ENCODE peak calls at places on chromosomes 5 and 9, in ten cellular contexts. V is omental fat pad, W is OCI-LY7, L is GM06990, T is ovary, O is HFF-Myc, E is fibroblast of lung, Y is Panc1, M is upper lobe of right lung, X is DND-41. I is an unnamed sample.

GRCh38 chr5:13987843-13988464 is 43.5 kb upstream of the DNAH5 start:
- DNase-seq in V (peak; percentile 30), O (peak; percentile 59), W (peak; percentile 44), M (no peak), Y (peak; percentile 79), T (peak; percentile 36), X (no peak), L (peak; percentile 11), E (peak; percentile 75), I (no peak)

GRCh38 chr9:131700765-131701433 is 39.0 kb downstream of the RAPGEF1 start:
- DNase-seq in W (no peak), E (no peak), V (no peak), L (no peak), O (no peak), Y (no peak), X (no peak), M (no peak), T (no peak), I (no peak)

GRCh38 chr9:278651-279050 is 64.0 kb downstream of the DOCK8 start:
- DNase-seq in Y (no peak), W (no peak), X (no peak), M (no peak), L (no peak), V (no peak), T (no peak), E (no peak), O (no peak), I (no peak)

GRCh38 chr9:37966443-37967271 is 62.7 kb upstream of the SLC25A51 start:
- DNase-seq in O (no peak), X (no peak), E (no peak), W (no peak), V (no peak), M (peak; percentile 49), L (no peak), T (no peak), Y (no peak), I (no peak)

GRCh38 chr9:76459691-76460635 is 981 bp downstream of the GCNT1 start:
- DNase-seq in X (peak; percentile 6), E (peak; percentile 66), Y (no peak), M (peak; percentile 69), O (no peak), V (peak; percentile 29), W (peak; percentile 71), T (peak; percentile 19), L (peak; percentile 39), I (peak; percentile 57)

GRCh38 chr9:122227576-122227903 is 1.2 kb downstream of the LHX6 start:
- DNase-seq in O (no peak), W (no peak), T (no peak), Y (no peak), V (no peak), M (no peak), E (no peak), L (no peak), X (no peak), I (no peak)

GRCh38 chr9:107693620-107694326 is 204.2 kb upstream of the KLF4 start:
- DNase-seq in O (no peak), V (no peak), W (no peak), X (no peak), L (no peak), Y (no peak), M (no peak), T (no peak), E (peak; percentile 56), I (no peak)

GRCh38 chr9:24045150-24045549 is 219.1 kb upstream of the ELAVL2 start:
- DNase-seq in O (no peak), V (no peak), W (no peak), X (no peak), Y (no peak), M (no peak), E (no peak), T (no peak), L (no peak), I (no peak)

GRCh38 chr5:147887925-147888324 is 9.4 kb downstream of the SCGB3A2 start:
- DNase-seq in T (no peak), V (no peak), L (no peak), M (no peak), Y (no peak), O (no peak), W (no peak), X (no peak), E (no peak), I (no peak)

GRCh38 chr5:147892696-147893296 is 13.5 kb downstream of the C5orf46 start:
- DNase-seq in V (no peak), X (no peak), O (no peak), W (no peak), M (no peak), L (no peak), E (no peak), T (no peak), Y (no peak), I (no peak)

GRCh38 chr5:147882586-147883313 is 4.2 kb downstream of the SCGB3A2 start:
- DNase-seq in T (no peak), M (no peak), W (no peak), V (no peak), E (no peak), L (no peak), Y (no peak), X (no peak), O (no peak), I (no peak)

DNA sequence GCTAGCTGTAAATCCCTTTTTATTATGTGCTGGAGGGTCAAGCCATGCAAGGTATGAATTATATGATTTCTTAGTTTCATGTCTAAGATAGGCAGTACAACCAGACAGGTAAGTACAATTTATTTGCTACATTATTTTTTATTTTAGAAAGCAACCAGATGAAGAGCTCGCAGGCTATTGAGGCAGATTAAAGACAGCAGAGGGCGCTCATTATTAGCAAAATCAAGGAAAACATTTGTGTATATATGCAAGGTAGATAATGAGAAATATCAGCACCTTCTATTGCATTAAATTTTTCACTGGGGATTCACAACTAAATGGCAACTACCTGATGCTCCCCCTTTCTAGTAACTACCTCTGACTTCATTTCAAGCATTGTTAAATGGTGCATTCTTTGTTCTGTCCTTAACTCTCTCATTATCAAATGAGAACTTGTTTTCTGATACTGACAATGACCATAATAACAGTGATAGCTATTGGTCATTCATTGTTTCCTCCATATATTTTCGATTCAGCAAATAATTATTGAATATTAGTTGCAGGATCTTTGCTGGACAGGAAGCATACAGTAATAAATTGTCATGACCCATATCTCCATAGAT is 8.6 kb downstream of the SCGB3A2 start:
- DNase-seq in V (no peak), O (no peak), E (peak; percentile 60), M (no peak), Y (no peak), X (no peak), L (no peak), W (peak; percentile 20), T (no peak), I (no peak)
- TF ChIP-seq CTCF in V (no peak), O (peak; percentile 38), E (peak; percentile 25), M (peak; percentile 56), Y (peak; percentile 63), X (peak; percentile 50), L (peak; percentile 55), W (peak; percentile 82), T (no peak), I (peak; percentile 43)

GRCh38 chr9:36337002-36337401 is 63.1 kb downstream of the RNF38 start:
- DNase-seq in T (no peak), L (no peak), E (no peak), W (no peak), O (no peak), Y (no peak), M (no peak), V (no peak), X (no peak), I (no peak)

GRCh38 chr9:36341936-36342577 is 58.0 kb downstream of the RNF38 start:
- DNase-seq in V (no peak), E (no peak), Y (no peak), M (no peak), L (peak; percentile 45), X (no peak), W (peak; percentile 65), T (no peak), O (no peak), I (no peak)

GRCh38 chr9:36337865-36338264 is 62.2 kb downstream of the RNF38 start:
- DNase-seq in T (no peak), V (no peak), O (no peak), L (no peak), M (no peak), X (no peak), Y (no peak), W (no peak), E (no peak), I (no peak)

GRCh38 chr9:36332006-36332405 is 68.1 kb downstream of the RNF38 start:
- DNase-seq in X (no peak), O (no peak), W (no peak), L (no peak), E (no peak), Y (no peak), V (no peak), M (no peak), T (no peak), I (no peak)

GRCh38 chr9:36336511-36336910 is 63.6 kb downstream of the RNF38 start:
- DNase-seq in W (no peak), L (no peak), O (no peak), Y (no peak), T (no peak), V (no peak), M (no peak), X (no peak), E (peak; percentile 22), I (no peak)
- TF ChIP-seq CTCF in W (no peak), L (no peak), O (no peak), Y (no peak), T (no peak), V (no peak), M (no peak), X (no peak), E (no peak), I (no peak)

GRCh38 chr5:55187370-55187769 is 14.4 kb upstream of the CDC20B start:
- DNase-seq in M (no peak), Y (no peak), O (no peak), V (no peak), E (no peak), W (peak; percentile 13), X (no peak), T (no peak), L (no peak), I (no peak)
- TF ChIP-seq CTCF in M (peak; percentile 11), Y (peak; percentile 71), O (no peak), V (no peak), E (no peak), W (peak; percentile 63), X (peak; percentile 48), T (no peak), L (peak; percentile 21), I (no peak)

GRCh38 chr9:97993000-97993399 is 9.9 kb downstream of the ANP32B start:
- DNase-seq in E (no peak), X (no peak), V (no peak), Y (no peak), M (no peak), W (peak; percentile 33), T (no peak), O (no peak), L (no peak), I (no peak)

GRCh38 chr9:97992219-97992618 is 9.1 kb downstream of the ANP32B start:
- DNase-seq in M (no peak), Y (no peak), W (no peak), X (no peak), T (no peak), O (no peak), E (no peak), V (no peak), L (no peak), I (no peak)

GRCh38 chr9:97987490-97987889 is 4.3 kb downstream of the ANP32B start:
- DNase-seq in L (no peak), Y (no peak), W (peak; percentile 77), T (no peak), M (no peak), O (no peak), X (peak; percentile 31), E (no peak), V (no peak), I (no peak)

GRCh38 chr9:97991818-97992217 is 8.7 kb downstream of the ANP32B start:
- DNase-seq in X (no peak), W (no peak), L (no peak), Y (no peak), T (no peak), E (no peak), V (no peak), M (no peak), O (no peak), I (no peak)

DNA sequence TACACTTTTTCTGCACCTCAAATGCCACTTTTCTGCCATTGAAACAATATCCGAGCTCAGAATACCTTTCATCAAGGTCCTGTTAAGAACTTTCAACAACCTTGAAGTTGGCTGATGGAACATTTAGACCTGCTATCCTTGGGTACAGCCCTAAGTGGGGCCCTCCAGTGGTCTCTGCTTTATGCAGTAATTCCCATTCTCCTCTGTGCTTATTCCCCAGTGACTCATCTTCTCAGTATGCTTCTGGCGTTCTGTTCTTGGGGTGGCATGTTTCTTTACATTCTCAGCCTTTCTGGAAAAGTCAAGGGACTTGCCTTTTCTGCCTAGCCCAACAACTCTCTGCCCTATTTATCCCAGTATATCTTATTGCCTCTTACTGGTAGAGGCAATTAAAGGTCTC is 7.1 kb downstream of the ANP32B start:
- DNase-seq in X (no peak), Y (no peak), W (no peak), V (no peak), M (no peak), T (no peak), L (no peak), E (peak; percentile 70), O (peak; percentile 58), I (no peak)
- TF ChIP-seq CTCF in X (peak; percentile 10), Y (peak; percentile 13), W (peak; percentile 62), V (no peak), M (no peak), T (no peak), L (no peak), E (peak; percentile 25), O (no peak), I (no peak)

I was measured in mesothelial cell of epicardium.